ENCODE peak calls at places on chromosomes 5 and 9, in four cellular contexts. G is frontal cortex; T is left cardiac atrium; O is stimulated activated CD4-positive, alpha-beta T cell treated with anti-CD3 and anti-CD28 coated beads, Interleukin-2, amount 100 ng/mL, for 48 hours. F is an unnamed sample.

GRCh38 chr5:57032151-57032551 is 80.2 kb upstream of the MIER3 start:
- DNase-seq in G (no peak), T (no peak), O (no peak), F (no peak)

GRCh38 chr5:82798676-82799075 is 278.5 kb downstream of the TMEM167A start:
- DNase-seq in G (no peak), T (no peak), O (no peak), F (no peak)

GRCh38 chr5:42982107-42982622 is 58.0 kb downstream of the ANXA2R start:
- DNase-seq in G (no peak), T (peak; percentile 52), O (no peak), F (no peak)

GRCh38 chr5:142013734-142014495 is 1.1 kb upstream of the GNPDA1 start:
- DNase-seq in G (no peak), T (peak; percentile 60), O (no peak), F (no peak)

GRCh38 chr5:33888582-33888981 is 3.2 kb downstream of the ADAMTS12 start:
- DNase-seq in G (no peak), T (no peak), O (no peak), F (no peak)

GRCh38 chr5:172929371-172929838 is 29.8 kb upstream of the RPL26L1 start:
- DNase-seq in G (no peak), T (no peak), O (no peak), F (no peak)

GRCh38 chr5:14110196-14110595 is 32.9 kb upstream of the TRIO start:
- DNase-seq in G (no peak), T (no peak), O (no peak), F (no peak)

GRCh38 chr5:157290981-157291711 is 25.2 kb downstream of the CYFIP2 start:
- DNase-seq in G (no peak), T (no peak), O (no peak), F (no peak)

GRCh38 chr5:16902846-16903245 is 33.2 kb downstream of the MYO10 start:
- DNase-seq in G (no peak), T (no peak), O (no peak), F (no peak)

GRCh38 chr9:83013261-83013610 is 49.7 kb downstream of the RASEF start:
- DNase-seq in G (no peak), T (no peak), O (no peak), F (no peak)